ENCODE peak calls at places on chromosome 2, in four cellular contexts. One of them, this sample, is unnamed.

GRCh38 chr2:109131777-109132176 is 2.8 kb downstream of the SH3RF3 start:
- DNase-seq in endothelial cell of umbilical vein: no peak
- DNase-seq in HL-60: no peak
- DNase-seq in activated T-helper 1 cell treated with Interleukin-2 at 50 U/mL for 16 hours: no peak
- DNase-seq in this sample: no peak

GRCh38 chr2:15798716-15799431 is 141.5 kb upstream of the MYCN start:
- DNase-seq in activated T-helper 1 cell treated with Interleukin-2 at 50 U/mL for 16 hours: no peak
- DNase-seq in endothelial cell of umbilical vein: no peak
- DNase-seq in HL-60: no peak
- DNase-seq in this sample: no peak

GRCh38 chr2:7567646-7568045 is 650.4 kb downstream of the RNF144A start:
- DNase-seq in activated T-helper 1 cell treated with Interleukin-2 at 50 U/mL for 16 hours: peak
- DNase-seq in endothelial cell of umbilical vein: no peak
- DNase-seq in HL-60: no peak
- DNase-seq in this sample: no peak

GRCh38 chr2:96195410-96196071 is 13.1 kb downstream of the STARD7 start:
- DNase-seq in HL-60: no peak
- DNase-seq in activated T-helper 1 cell treated with Interleukin-2 at 50 U/mL for 16 hours: no peak
- DNase-seq in endothelial cell of umbilical vein: no peak
- DNase-seq in this sample: no peak

GRCh38 chr2:217905395-217905794 is 97.4 kb downstream of the TNS1 start:
- DNase-seq in activated T-helper 1 cell treated with Interleukin-2 at 50 U/mL for 16 hours: no peak
- DNase-seq in HL-60: no peak
- DNase-seq in endothelial cell of umbilical vein: no peak
- DNase-seq in this sample: no peak

GRCh38 chr2:6945821-6946220 is 28.6 kb downstream of the RNF144A start:
- DNase-seq in activated T-helper 1 cell treated with Interleukin-2 at 50 U/mL for 16 hours: no peak
- DNase-seq in endothelial cell of umbilical vein: no peak
- DNase-seq in HL-60: no peak
- DNase-seq in this sample: no peak

GRCh38 chr2:203808041-203808750 is 59.4 kb upstream of the CTLA4 start:
- DNase-seq in endothelial cell of umbilical vein: peak
- DNase-seq in HL-60: no peak
- DNase-seq in activated T-helper 1 cell treated with Interleukin-2 at 50 U/mL for 16 hours: no peak
- DNase-seq in this sample: no peak

GRCh38 chr2:199830531-199830930 is 20.5 kb downstream of the FTCDNL1 start:
- DNase-seq in activated T-helper 1 cell treated with Interleukin-2 at 50 U/mL for 16 hours: no peak
- DNase-seq in HL-60: no peak
- DNase-seq in endothelial cell of umbilical vein: no peak
- DNase-seq in this sample: no peak

GRCh38 chr2:96116879-96117533 is 635 bp upstream of the ADRA2B start:
- DNase-seq in HL-60: no peak
- DNase-seq in endothelial cell of umbilical vein: peak
- DNase-seq in activated T-helper 1 cell treated with Interleukin-2 at 50 U/mL for 16 hours: peak
- DNase-seq in this sample: no peak

GRCh38 chr2:173623411-173624076 is 268.9 kb downstream of the CDCA7 start:
- DNase-seq in endothelial cell of umbilical vein: no peak
- DNase-seq in activated T-helper 1 cell treated with Interleukin-2 at 50 U/mL for 16 hours: no peak
- DNase-seq in HL-60: no peak
- DNase-seq in this sample: no peak

GRCh38 chr2:61055557-61055956 is 10.1 kb upstream of the SANBR start:
- DNase-seq in activated T-helper 1 cell treated with Interleukin-2 at 50 U/mL for 16 hours: no peak
- DNase-seq in HL-60: no peak
- DNase-seq in endothelial cell of umbilical vein: no peak
- DNase-seq in this sample: no peak

GRCh38 chr2:127108090-127108523 is 1.2 kb upstream of the BIN1 start:
- DNase-seq in activated T-helper 1 cell treated with Interleukin-2 at 50 U/mL for 16 hours: no peak
- DNase-seq in endothelial cell of umbilical vein: no peak
- DNase-seq in HL-60: no peak
- DNase-seq in this sample: no peak

GRCh38 chr2:42961385-42961800 is 169.0 kb upstream of the HAAO start:
- DNase-seq in activated T-helper 1 cell treated with Interleukin-2 at 50 U/mL for 16 hours: no peak
- DNase-seq in HL-60: peak
- DNase-seq in endothelial cell of umbilical vein: peak
- DNase-seq in this sample: no peak

GRCh38 chr2:37776487-37776886 is 105.0 kb upstream of the CDC42EP3 start:
- DNase-seq in activated T-helper 1 cell treated with Interleukin-2 at 50 U/mL for 16 hours: no peak
- DNase-seq in endothelial cell of umbilical vein: peak
- DNase-seq in HL-60: no peak
- DNase-seq in this sample: peak

GRCh38 chr2:39024833-39025232 is 96.0 kb downstream of the SOS1 start:
- DNase-seq in HL-60: no peak
- DNase-seq in endothelial cell of umbilical vein: no peak
- DNase-seq in activated T-helper 1 cell treated with Interleukin-2 at 50 U/mL for 16 hours: no peak
- DNase-seq in this sample: no peak

GRCh38 chr2:122135353-122135947 is 380.0 kb downstream of the TSN start:
- DNase-seq in endothelial cell of umbilical vein: no peak
- DNase-seq in HL-60: no peak
- DNase-seq in activated T-helper 1 cell treated with Interleukin-2 at 50 U/mL for 16 hours: no peak
- DNase-seq in this sample: no peak

GRCh38 chr2:241852981-241853631 is 5.6 kb downstream of the PDCD1 start:
- DNase-seq in activated T-helper 1 cell treated with Interleukin-2 at 50 U/mL for 16 hours: no peak
- DNase-seq in HL-60: no peak
- DNase-seq in endothelial cell of umbilical vein: no peak
- DNase-seq in this sample: no peak

GRCh38 chr2:11829947-11830707 is 83.7 kb downstream of the LPIN1 start:
- DNase-seq in activated T-helper 1 cell treated with Interleukin-2 at 50 U/mL for 16 hours: peak
- DNase-seq in HL-60: peak
- DNase-seq in endothelial cell of umbilical vein: peak
- DNase-seq in this sample: peak

GRCh38 chr2:138722316-138722715 is 57.9 kb downstream of the NXPH2 start:
- DNase-seq in endothelial cell of umbilical vein: no peak
- DNase-seq in activated T-helper 1 cell treated with Interleukin-2 at 50 U/mL for 16 hours: no peak
- DNase-seq in HL-60: no peak
- DNase-seq in this sample: no peak

GRCh38 chr2:207847807-207848544 is 78.3 kb upstream of the FZD5 start:
- DNase-seq in HL-60: no peak
- DNase-seq in activated T-helper 1 cell treated with Interleukin-2 at 50 U/mL for 16 hours: no peak
- DNase-seq in endothelial cell of umbilical vein: peak
- DNase-seq in this sample: no peak

GRCh38 chr2:156622491-156622890 is 186.3 kb downstream of the GPD2 start:
- DNase-seq in HL-60: no peak
- DNase-seq in activated T-helper 1 cell treated with Interleukin-2 at 50 U/mL for 16 hours: no peak
- DNase-seq in endothelial cell of umbilical vein: no peak
- DNase-seq in this sample: no peak

GRCh38 chr2:161199885-161200284 is 39.7 kb downstream of the TANK start:
- DNase-seq in HL-60: no peak
- DNase-seq in activated T-helper 1 cell treated with Interleukin-2 at 50 U/mL for 16 hours: no peak
- DNase-seq in endothelial cell of umbilical vein: no peak
- DNase-seq in this sample: no peak

GRCh38 chr2:109459485-109459884 is 154.3 kb downstream of the SEPTIN10 start:
- DNase-seq in HL-60: no peak
- DNase-seq in activated T-helper 1 cell treated with Interleukin-2 at 50 U/mL for 16 hours: no peak
- DNase-seq in endothelial cell of umbilical vein: no peak
- DNase-seq in this sample: no peak

GRCh38 chr2:156125018-156125417 is 207.5 kb downstream of the NR4A2 start:
- DNase-seq in endothelial cell of umbilical vein: no peak
- DNase-seq in activated T-helper 1 cell treated with Interleukin-2 at 50 U/mL for 16 hours: no peak
- DNase-seq in HL-60: no peak
- DNase-seq in this sample: peak

GRCh38 chr2:55923091-55923977 is at the start of gene EFEMP1:
- DNase-seq in HL-60: no peak
- DNase-seq in activated T-helper 1 cell treated with Interleukin-2 at 50 U/mL for 16 hours: no peak
- DNase-seq in endothelial cell of umbilical vein: peak
- DNase-seq in this sample: no peak

GRCh38 chr2:9750224-9751215 is 92.8 kb upstream of the TAF1B start:
- DNase-seq in endothelial cell of umbilical vein: no peak
- DNase-seq in HL-60: no peak
- DNase-seq in activated T-helper 1 cell treated with Interleukin-2 at 50 U/mL for 16 hours: no peak
- DNase-seq in this sample: no peak

GRCh38 chr2:36399050-36399449 is 43.5 kb downstream of the CRIM1 start:
- DNase-seq in endothelial cell of umbilical vein: no peak
- DNase-seq in activated T-helper 1 cell treated with Interleukin-2 at 50 U/mL for 16 hours: no peak
- DNase-seq in HL-60: no peak
- DNase-seq in this sample: no peak

GRCh38 chr2:109613922-109614714 is at the start of the genes SEPTIN10 and SOWAHC:
- DNase-seq in endothelial cell of umbilical vein: peak
- DNase-seq in activated T-helper 1 cell treated with Interleukin-2 at 50 U/mL for 16 hours: peak
- DNase-seq in HL-60: peak
- DNase-seq in this sample: peak

GRCh38 chr2:201228912-201229290 is 31.4 kb upstream of the CASP8 start:
- DNase-seq in HL-60: no peak
- DNase-seq in activated T-helper 1 cell treated with Interleukin-2 at 50 U/mL for 16 hours: no peak
- DNase-seq in endothelial cell of umbilical vein: no peak
- DNase-seq in this sample: no peak

GRCh38 chr2:106147159-106147558 is 46.9 kb downstream of the UXS1 start:
- DNase-seq in HL-60: no peak
- DNase-seq in activated T-helper 1 cell treated with Interleukin-2 at 50 U/mL for 16 hours: no peak
- DNase-seq in endothelial cell of umbilical vein: peak
- DNase-seq in this sample: no peak

GRCh38 chr2:150612957-150613710 is 125.7 kb upstream of the RND3 start:
- DNase-seq in activated T-helper 1 cell treated with Interleukin-2 at 50 U/mL for 16 hours: no peak
- DNase-seq in endothelial cell of umbilical vein: peak
- DNase-seq in HL-60: no peak
- DNase-seq in this sample: no peak

GRCh38 chr2:42693013-42693575 is 70.8 kb downstream of the OXER1 start:
- DNase-seq in activated T-helper 1 cell treated with Interleukin-2 at 50 U/mL for 16 hours: no peak
- DNase-seq in HL-60: peak
- DNase-seq in endothelial cell of umbilical vein: no peak
- DNase-seq in this sample: no peak

GRCh38 chr2:178074123-178075005 is 1.8 kb upstream of the PDE11A start:
- DNase-seq in HL-60: no peak
- DNase-seq in activated T-helper 1 cell treated with Interleukin-2 at 50 U/mL for 16 hours: no peak
- DNase-seq in endothelial cell of umbilical vein: peak
- DNase-seq in this sample: no peak

GRCh38 chr2:240840435-240841060 is 20.5 kb upstream of the KIF1A start:
- DNase-seq in endothelial cell of umbilical vein: peak
- DNase-seq in activated T-helper 1 cell treated with Interleukin-2 at 50 U/mL for 16 hours: no peak
- DNase-seq in HL-60: no peak
- DNase-seq in this sample: no peak

This sample was measured in iPS DF 19.7.